ENCODE peak calls at places on chromosome 17, in ten cellular contexts. C, K, F, Z, J, V, H, R, S and A are unnamed samples. For H3K9me3, the result is how much of the 10 kb centered on the place peaks cover.

GRCh38 chr17:79597996-79598557 is 12.8 kb downstream of the RBFOX3 start:
- DNase-seq in K (no peak), H (no peak), Z (peak), C (no peak), R (no peak), J (no peak), S (no peak), V (no peak), F (no peak), A (no peak)

GRCh38 chr17:58321571-58322525 is 6.7 kb downstream of the TSPOAP1 start:
- DNase-seq in R (no peak), C (peak), S (no peak), H (no peak), J (no peak), Z (no peak), V (no peak), K (no peak), F (no peak), A (no peak)

GRCh38 chr17:43823350-43824084 is 9.4 kb downstream of the MPP3 start:
- DNase-seq in C (no peak), J (no peak), S (peak), K (no peak), H (peak), V (no peak), Z (no peak), F (no peak), R (no peak), A (no peak)

GRCh38 chr17:10304758-10305300 is 68.0 kb downstream of the MYH13 start:
- DNase-seq in Z (no peak), K (no peak), J (no peak), R (no peak), C (no peak), F (no peak), S (no peak), H (no peak), V (no peak), A (no peak)

GRCh38 chr17:50055426-50056216 is at the start of gene ITGA3:
- DNase-seq in S (peak), J (no peak), K (peak), F (peak), Z (peak), H (peak), C (peak), R (peak), V (peak), A (peak)

GRCh38 chr17:65548570-65548969 is 12.9 kb downstream of the AXIN2 start:
- DNase-seq in C (no peak), S (no peak), H (no peak), J (no peak), R (no peak), Z (no peak), F (no peak), K (no peak), V (no peak), A (no peak)

GRCh38 chr17:79850571-79851460 is 11.6 kb upstream of the CBX4 start:
- DNase-seq in J (no peak), Z (peak), V (no peak), F (no peak), H (no peak), C (no peak), S (no peak), R (no peak), K (peak), A (no peak)

GRCh38 chr17:29195465-29196081 is 15.4 kb upstream of the MYO18A start:
- DNase-seq in F (peak), Z (no peak), C (no peak), V (no peak), R (no peak), K (peak), H (no peak), S (no peak), J (no peak), A (no peak)

GRCh38 chr17:30358055-30358760 is 20.5 kb upstream of the CPD start:
- DNase-seq in R (no peak), Z (no peak), V (no peak), H (no peak), J (no peak), S (no peak), F (no peak), C (no peak), K (no peak), A (no peak)

GRCh38 chr17:42521036-42521435 is 15.0 kb upstream of the NAGLU start:
- DNase-seq in H (no peak), S (no peak), F (no peak), V (no peak), K (peak), R (no peak), J (no peak), Z (no peak), C (peak), A (no peak)

GRCh38 chr17:81251091-81251942 is 12.2 kb downstream of the NDUFAF8 start:
- DNase-seq in F (peak), C (peak), R (no peak), S (peak), K (no peak), V (no peak), Z (no peak), H (peak), J (no peak), A (no peak)

GRCh38 chr17:33381201-33381600 is 88.1 kb upstream of the ASIC2 start:
- DNase-seq in H (no peak), Z (no peak), F (no peak), R (peak), J (no peak), K (no peak), V (no peak), S (peak), C (peak), A (no peak)
- H3K9me3 ChIP-seq in H (under half), Z (under half), F (under half), R (under half), J (under half), K (under half), V (under half), S (under half), C (under half), A (under half)

GRCh38 chr17:22694362-22695227 is 1002.3 kb downstream of the KCNJ18 start:
- DNase-seq in R (no peak), F (no peak), V (no peak), S (no peak), K (no peak), C (no peak), J (no peak), Z (peak), H (no peak), A (no peak)
- H3K9me3 ChIP-seq in R (under half), F (under half), V (under half), S (under half), K (under half), C (under half), J (under half), Z (under half), H (under half), A (under half)

GRCh38 chr17:27072885-27073284 is 221.0 kb upstream of the WSB1 start:
- DNase-seq in J (no peak), C (no peak), H (no peak), V (no peak), R (no peak), Z (no peak), S (no peak), K (no peak), F (no peak), A (no peak)
- H3K9me3 ChIP-seq in J (under half), C (under half), H (under half), V (under half), R (under half), Z (under half), S (under half), K (under half), F (under half), A (under half)

GRCh38 chr17:76922967-76923366 is 54.8 kb downstream of the MGAT5B start:
- DNase-seq in R (no peak), H (no peak), Z (no peak), S (no peak), F (no peak), J (no peak), K (no peak), V (no peak), C (no peak), A (no peak)

GRCh38 chr17:76925333-76925935 is 57.2 kb downstream of the MGAT5B start:
- DNase-seq in R (no peak), C (no peak), H (no peak), Z (no peak), F (no peak), S (no peak), V (no peak), J (no peak), K (no peak), A (no peak)

GRCh38 chr17:76924345-76925332 is 56.4 kb downstream of the MGAT5B start:
- DNase-seq in C (no peak), S (no peak), F (no peak), H (no peak), K (no peak), J (no peak), V (no peak), R (no peak), Z (peak), A (no peak)

GRCh38 chr17:76922084-76922483 is 53.9 kb downstream of the MGAT5B start:
- DNase-seq in S (no peak), F (no peak), V (no peak), Z (no peak), R (no peak), C (no peak), K (no peak), H (no peak), J (no peak), A (no peak)

GRCh38 chr17:76923491-76923890 is 55.3 kb downstream of the MGAT5B start:
- DNase-seq in C (no peak), S (no peak), F (no peak), Z (no peak), K (no peak), V (no peak), H (no peak), J (no peak), R (no peak), A (no peak)
- H3K9me3 ChIP-seq in C (under half), S (under half), F (under half), Z (under half), K (under half), V (under half), H (under half), J (under half), R (under half), A (under half)

GRCh38 chr17:22570144-22570845 is 878.0 kb downstream of the KCNJ18 start:
- DNase-seq in K (no peak), R (no peak), V (no peak), F (no peak), Z (no peak), S (no peak), C (no peak), H (no peak), J (no peak), A (no peak)
- H3K9me3 ChIP-seq in K (under half), R (under half), V (under half), F (under half), Z (under half), S (under half), C (under half), H (under half), J (under half), A (under half)

GRCh38 chr17:83199500-83200201 is 120.2 kb downstream of the METRNL start:
- DNase-seq in C (peak), J (no peak), V (peak), H (no peak), K (no peak), R (no peak), S (peak), Z (no peak), F (no peak), A (no peak)
- H3K9me3 ChIP-seq in C (under half), J (under half), V (under half), H (under half), K (under half), R (under half), S (under half), Z (under half), F (under half), A (under half)

DNA sequence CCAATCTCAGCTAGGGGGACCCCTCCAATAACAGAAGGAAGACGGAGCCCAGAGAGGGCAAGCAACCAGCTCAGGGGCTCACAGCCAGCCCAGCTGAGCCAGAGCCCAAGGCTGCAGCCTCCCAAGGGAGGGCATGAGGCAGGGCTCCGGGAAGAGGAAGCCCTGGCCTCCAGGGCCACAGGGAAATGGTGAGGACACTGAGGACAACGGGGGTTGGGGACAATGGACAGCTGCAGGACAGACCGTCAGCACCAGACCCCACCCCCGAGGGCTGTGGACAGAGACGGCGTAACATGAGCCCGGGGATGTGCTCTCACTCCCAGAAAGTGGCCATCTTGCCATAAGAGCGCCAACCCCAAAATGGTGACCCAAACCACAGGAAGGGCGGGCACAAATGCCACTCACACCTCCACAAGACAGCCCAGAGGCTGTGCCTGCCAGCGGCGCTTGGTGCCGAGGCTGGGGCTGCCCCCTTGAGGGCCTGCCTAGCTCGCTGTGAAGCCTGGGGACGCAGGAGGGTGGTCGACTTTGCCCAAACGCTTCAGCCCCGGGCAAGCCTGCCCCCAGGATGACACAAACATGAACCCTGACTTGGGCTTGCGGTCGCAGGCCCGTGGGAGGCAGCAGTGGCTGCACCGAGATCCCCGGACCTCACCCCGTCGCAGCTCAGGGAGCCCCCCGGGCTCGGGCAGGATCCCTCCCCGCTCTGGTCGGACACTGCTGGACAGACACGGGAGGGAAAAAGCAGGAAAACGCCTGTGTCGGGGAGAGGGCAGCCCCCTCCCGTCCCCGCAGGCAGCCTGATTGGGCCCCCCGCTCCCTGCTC is 10.5 kb downstream of the PIMREG start:
- DNase-seq in F (no peak), V (no peak), C (peak), J (no peak), K (no peak), Z (no peak), H (no peak), S (no peak), R (peak), A (no peak)
- H3K9me3 ChIP-seq in F (under half), V (under half), C (under half), J (under half), K (under half), Z (under half), H (under half), S (under half), R (under half), A (under half)

GRCh38 chr17:82942166-82943130 is 102.6 kb upstream of the ZNF750 start:
- DNase-seq in S (peak), Z (no peak), V (no peak), F (no peak), R (peak), J (no peak), H (no peak), C (peak), K (no peak), A (no peak)

GRCh38 chr17:82944990-82945389 is 105.2 kb upstream of the ZNF750 start:
- DNase-seq in S (no peak), F (no peak), J (no peak), R (no peak), V (no peak), Z (no peak), C (no peak), H (no peak), K (no peak), A (no peak)

GRCh38 chr17:82941021-82942001 is 101.5 kb upstream of the ZNF750 start:
- DNase-seq in V (no peak), K (no peak), H (no peak), R (peak), Z (no peak), S (peak), C (peak), J (no peak), F (no peak), A (no peak)

GRCh38 chr17:82943751-82944150 is 103.9 kb upstream of the ZNF750 start:
- DNase-seq in S (peak), J (no peak), Z (no peak), K (no peak), V (no peak), C (peak), F (no peak), H (no peak), R (peak), A (no peak)

DNA sequence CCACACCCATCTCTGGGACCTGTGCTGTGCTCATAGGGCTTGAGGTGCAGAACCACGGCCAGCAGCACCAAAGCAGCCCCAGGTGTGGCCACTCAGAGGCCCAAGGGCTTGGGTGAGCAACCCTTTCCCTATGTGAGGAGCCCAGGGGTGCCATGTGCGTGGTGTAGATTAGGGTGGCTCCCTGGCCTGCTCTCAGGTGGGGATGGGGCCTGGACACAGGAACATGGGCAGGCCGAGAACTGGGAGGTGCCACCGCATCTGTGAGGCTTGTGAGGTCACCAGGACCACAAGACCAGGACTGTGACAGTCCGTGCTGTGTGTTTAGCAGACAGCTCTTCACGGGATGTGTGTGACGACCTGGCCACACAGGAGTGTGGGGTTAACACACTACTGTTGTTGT is 103.5 kb upstream of the ZNF750 start:
- DNase-seq in H (no peak), K (no peak), C (peak), R (peak), F (no peak), V (no peak), J (no peak), Z (no peak), S (no peak), A (no peak)
- H3K9me3 ChIP-seq in H (under half), K (under half), C (under half), R (under half), F (under half), V (under half), J (under half), Z (half or more), S (under half), A (under half)

GRCh38 chr17:3213587-3213986 is 6.1 kb downstream of the OR1A1 start:
- DNase-seq in J (no peak), R (no peak), C (no peak), V (no peak), K (no peak), H (no peak), S (no peak), Z (peak), F (no peak), A (no peak)

GRCh38 chr17:3207367-3207766 is at the start of gene OR1A1:
- DNase-seq in K (no peak), V (no peak), S (no peak), J (no peak), H (no peak), C (no peak), F (no peak), R (no peak), Z (no peak), A (no peak)

GRCh38 chr17:3208484-3208883 is 1.0 kb downstream of the OR1A1 start:
- DNase-seq in R (no peak), K (no peak), V (no peak), S (no peak), H (no peak), C (no peak), Z (no peak), F (no peak), J (no peak), A (no peak)
- H3K9me3 ChIP-seq in R (under half), K (under half), V (under half), S (under half), H (under half), C (under half), Z (under half), F (under half), J (under half), A (under half)